ENCODE peak calls at places on chromosome 15, in nine cellular contexts. Z is GM23248; C is psoas muscle; P is uterus; G is CD4-positive, CD25-positive, alpha-beta regulatory T cell; O is suprapubic skin; F is mammary epithelial cell; V is tibial artery; N is right atrium auricular region. K is an unnamed sample.

GRCh38 chr15:74375303-74375693 is 7.9 kb upstream of the CYP11A1 start:
- DNase-seq in P (peak), Z (peak), O (peak), N (peak), G (peak), C (peak), F (peak), V (peak), K (peak)

GRCh38 chr15:85274315-85275050 is 105.9 kb upstream of the AKAP13 start:
- DNase-seq in O (peak), N (no peak), P (no peak), C (no peak), Z (no peak), F (no peak), V (no peak), G (no peak), K (no peak)

GRCh38 chr15:89003865-89004725 is 84.2 kb upstream of the ABHD2 start:
- DNase-seq in C (peak), G (no peak), Z (peak), O (peak), V (peak), P (peak), N (no peak), F (no peak), K (no peak)

GRCh38 chr15:92306662-92307061 is 87.0 kb upstream of the ST8SIA2 start:
- DNase-seq in O (no peak), Z (peak), V (no peak), C (no peak), P (no peak), F (peak), G (no peak), N (no peak), K (no peak)

GRCh38 chr15:92807971-92808571 is 92.1 kb upstream of the CHD2 start:
- DNase-seq in G (no peak), C (no peak), F (peak), V (no peak), N (no peak), P (no peak), Z (peak), O (peak), K (no peak)

GRCh38 chr15:70033529-70034140 is 64.1 kb downstream of the TLE3 start:
- DNase-seq in N (no peak), V (no peak), G (no peak), C (no peak), Z (peak), P (peak), F (peak), O (peak), K (no peak)

GRCh38 chr15:88131937-88132336 is 124.6 kb downstream of the NTRK3 start:
- DNase-seq in O (no peak), G (no peak), P (no peak), Z (no peak), N (no peak), F (peak), C (no peak), V (no peak), K (no peak)

GRCh38 chr15:57591822-57592367 is at the start of gene MYZAP:
- DNase-seq in G (peak), P (peak), C (peak), V (peak), O (peak), N (peak), F (no peak), Z (peak), K (no peak)

GRCh38 chr15:52186651-52187486 is 4.3 kb downstream of the GNB5 start:
- DNase-seq in V (no peak), G (no peak), Z (no peak), F (no peak), N (no peak), C (no peak), O (no peak), P (peak), K (peak)

GRCh38 chr15:40104296-40104864 is 4.3 kb downstream of the BMF start:
- DNase-seq in V (no peak), C (no peak), G (no peak), Z (no peak), F (no peak), N (no peak), O (no peak), P (no peak), K (no peak)

GRCh38 chr15:70447927-70448698 is 315.2 kb downstream of the UACA start:
- DNase-seq in Z (no peak), C (peak), O (no peak), G (no peak), N (no peak), V (no peak), F (no peak), P (no peak), K (no peak)

GRCh38 chr15:75356539-75356938 is 9.7 kb downstream of the NEIL1 start:
- DNase-seq in O (no peak), P (no peak), V (no peak), N (no peak), G (no peak), C (no peak), F (no peak), Z (no peak), K (no peak)

GRCh38 chr15:62306851-62307504 is 141.9 kb upstream of the C2CD4B start:
- DNase-seq in V (peak), G (no peak), C (peak), Z (peak), P (peak), O (no peak), F (peak), N (peak), K (no peak)

GRCh38 chr15:52144656-52145055 is 32.1 kb upstream of the BCL2L10 start:
- DNase-seq in F (peak), N (peak), G (no peak), V (no peak), P (no peak), Z (peak), C (no peak), O (no peak), K (no peak)

GRCh38 chr15:35657679-35658201 is 111.8 kb upstream of the DPH6 start:
- DNase-seq in N (no peak), G (no peak), Z (peak), P (no peak), C (no peak), O (no peak), V (no peak), F (peak), K (no peak)

GRCh38 chr15:84929795-84930371 is 45.4 kb downstream of the SLC28A1 start:
- DNase-seq in P (no peak), O (no peak), Z (peak), F (peak), N (no peak), G (no peak), V (no peak), C (no peak), K (no peak)

GRCh38 chr15:67066041-67067021 is 929 bp downstream of the SMAD3 start:
- DNase-seq in C (no peak), N (no peak), P (peak), O (no peak), Z (peak), F (peak), V (no peak), G (peak), K (no peak)

GRCh38 chr15:86555939-86556725 is 476.5 kb downstream of the AGBL1 start:
- DNase-seq in O (no peak), N (no peak), G (no peak), C (no peak), Z (no peak), V (no peak), F (peak), P (no peak), K (no peak)

GRCh38 chr15:27017168-27017809 is 46.3 kb downstream of the GABRG3 start:
- DNase-seq in P (no peak), F (peak), V (no peak), N (no peak), G (no peak), Z (peak), O (no peak), C (no peak), K (no peak)

GRCh38 chr15:41689834-41690233 is 29.6 kb downstream of the MGA start:
- DNase-seq in V (no peak), P (no peak), G (no peak), C (no peak), F (no peak), Z (peak), O (no peak), N (no peak), K (no peak)

GRCh38 chr15:84151205-84151931 is 84.2 kb upstream of the GOLGA6L4 start:
- DNase-seq in G (no peak), C (no peak), O (no peak), F (no peak), N (no peak), P (peak), Z (no peak), V (no peak), K (no peak)

GRCh38 chr15:93348711-93349110 is 259.7 kb upstream of the RGMA start:
- DNase-seq in P (no peak), G (no peak), Z (no peak), C (no peak), O (no peak), F (no peak), V (no peak), N (no peak), K (no peak)

GRCh38 chr15:29050870-29051269 is 165.1 kb downstream of the APBA2 start:
- DNase-seq in G (no peak), O (no peak), V (no peak), Z (peak), N (no peak), C (no peak), P (no peak), F (no peak), K (no peak)

GRCh38 chr15:66825731-66826130 is 123.7 kb downstream of the SMAD6 start:
- DNase-seq in F (no peak), N (no peak), V (no peak), C (no peak), O (peak), Z (no peak), P (no peak), G (no peak), K (no peak)

GRCh38 chr15:76431936-76432335 is 95.4 kb downstream of the ISL2 start:
- DNase-seq in F (no peak), Z (peak), G (no peak), N (no peak), O (no peak), C (no peak), P (no peak), V (no peak), K (no peak)

GRCh38 chr15:32659340-32659831 is 17.9 kb downstream of the SCG5 start:
- DNase-seq in F (peak), C (peak), O (no peak), V (peak), G (no peak), N (no peak), Z (peak), P (no peak), K (peak)

GRCh38 chr15:88403461-88403860 is 63.7 kb downstream of the MRPL46 start:
- DNase-seq in V (no peak), Z (no peak), F (no peak), N (no peak), C (no peak), P (no peak), G (no peak), O (no peak), K (peak)

GRCh38 chr15:37888356-37888755 is 46.1 kb upstream of the TMCO5A start:
- DNase-seq in V (no peak), C (no peak), G (no peak), N (no peak), P (no peak), O (no peak), Z (peak), F (no peak), K (no peak)

GRCh38 chr15:39429898-39430357 is 151.0 kb upstream of the THBS1 start:
- DNase-seq in O (no peak), C (no peak), G (no peak), P (no peak), N (no peak), V (no peak), F (peak), Z (peak), K (no peak)

GRCh38 chr15:60326824-60327654 is 70.7 kb downstream of the ANXA2 start:
- DNase-seq in F (peak), P (no peak), N (no peak), Z (peak), C (no peak), O (no peak), G (no peak), V (no peak), K (no peak)

GRCh38 chr15:65939901-65940617 is 70.8 kb downstream of the RAB11A start:
- DNase-seq in O (no peak), N (no peak), P (no peak), G (no peak), C (no peak), F (peak), V (no peak), Z (peak), K (no peak)

GRCh38 chr15:63945838-63946298 is 100.4 kb downstream of the DAPK2 start:
- DNase-seq in C (no peak), V (no peak), N (peak), P (no peak), G (no peak), Z (no peak), F (peak), O (no peak), K (peak)

GRCh38 chr15:80967991-80968510 is 21.6 kb downstream of the MESD start:
- DNase-seq in N (peak), C (no peak), V (no peak), Z (no peak), P (no peak), G (no peak), O (no peak), F (no peak), K (no peak)
- H3K27ac ChIP-seq in N (no peak), C (no peak), V (no peak), Z (no peak), P (no peak), G (no peak), O (no peak), F (no peak), K (no peak)

DNA sequence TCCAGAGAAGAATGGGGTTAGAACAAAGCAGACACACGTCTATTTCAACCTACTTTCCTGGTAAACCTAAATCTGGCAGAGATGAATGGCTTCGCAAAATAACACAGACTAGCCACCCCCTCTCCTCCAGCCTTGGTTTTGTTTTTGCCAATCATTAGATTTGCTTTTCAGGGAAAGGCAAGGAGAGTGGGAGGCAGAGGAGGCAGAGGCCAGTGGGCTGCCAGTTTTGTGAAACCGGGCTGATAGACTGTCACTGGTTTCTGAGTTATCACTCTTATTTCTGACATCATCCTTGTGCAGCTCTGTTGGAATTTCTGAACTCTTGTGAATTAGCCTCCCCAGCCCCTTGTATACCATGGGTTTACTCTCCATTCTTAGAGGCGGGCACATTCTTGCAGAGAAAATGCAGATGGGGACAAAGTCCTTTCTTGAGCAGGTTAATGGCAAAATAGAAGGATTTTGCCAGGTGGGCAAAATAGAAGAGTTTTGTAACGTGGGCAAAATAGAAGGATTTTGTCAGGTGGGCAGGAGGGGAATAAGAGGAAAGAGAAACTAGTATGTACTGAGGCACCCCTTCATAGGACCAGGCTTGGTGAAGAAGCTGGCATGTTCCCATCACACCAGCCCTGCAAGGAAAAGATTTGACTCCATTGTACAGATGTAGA is 3.2 kb upstream of the FEM1B start:
- DNase-seq in C (no peak), O (no peak), F (no peak), V (no peak), N (no peak), G (no peak), Z (no peak), P (no peak), K (no peak)
- H3K27ac ChIP-seq in C (peak), O (peak), F (peak), V (peak), N (peak), G (no peak), Z (no peak), P (peak), K (peak)

DNA sequence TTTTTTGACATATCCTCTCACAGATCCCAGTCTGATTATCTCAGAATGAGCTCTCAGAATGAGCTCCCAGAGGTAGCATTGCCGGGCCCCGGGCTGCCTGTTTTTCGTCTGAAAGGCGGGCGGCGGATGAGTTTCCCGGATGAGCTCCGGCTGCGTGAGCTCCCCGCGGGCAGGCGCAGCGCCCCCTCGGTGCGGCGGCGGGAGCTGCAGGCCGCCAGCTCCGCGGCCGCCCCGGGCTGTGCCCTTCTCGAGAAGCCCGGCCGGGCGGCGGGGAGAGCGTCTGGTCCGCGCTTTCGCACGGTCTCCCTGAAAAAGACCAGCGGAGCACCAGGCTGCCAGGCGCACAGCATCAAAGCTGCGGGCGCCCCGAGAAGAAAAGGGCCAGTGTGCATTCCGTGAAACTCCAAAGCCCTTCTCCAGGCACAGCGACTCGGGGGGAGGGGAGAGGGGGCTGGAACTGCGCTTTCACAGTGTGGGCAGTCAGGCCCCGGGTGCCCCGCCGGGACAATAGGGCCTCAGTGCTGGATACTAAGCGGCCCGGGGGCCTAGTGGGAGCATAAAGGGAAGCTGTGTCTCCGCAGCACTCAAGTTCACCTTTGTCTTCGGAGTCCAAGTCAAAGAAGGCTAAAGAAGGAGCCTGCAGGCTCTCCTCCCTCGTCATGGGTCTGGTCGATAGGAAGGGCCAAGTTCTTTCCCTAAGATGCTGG is 12.1 kb upstream of the SHC4 start:
- DNase-seq in G (peak), Z (peak), V (peak), O (peak), F (peak), C (peak), N (peak), P (peak), K (peak)
- H3K27ac ChIP-seq in G (no peak), Z (no peak), V (peak), O (peak), F (no peak), C (peak), N (peak), P (peak), K (peak)

GRCh38 chr15:80170596-80170995 is 17.8 kb downstream of the FAH start:
- DNase-seq in C (no peak), N (no peak), V (no peak), F (no peak), Z (no peak), G (no peak), P (no peak), O (no peak), K (no peak)

GRCh38 chr15:80169768-80170357 is 17.1 kb downstream of the FAH start:
- DNase-seq in V (no peak), N (no peak), C (no peak), Z (no peak), P (no peak), G (no peak), O (no peak), F (no peak), K (no peak)

GRCh38 chr15:80173022-80173759 is 20.4 kb downstream of the FAH start:
- DNase-seq in O (no peak), C (peak), V (peak), F (peak), N (no peak), G (peak), P (peak), Z (peak), K (no peak)

GRCh38 chr15:80172401-80172800 is 19.6 kb downstream of the FAH start:
- DNase-seq in G (no peak), O (no peak), Z (no peak), C (no peak), V (no peak), P (no peak), F (no peak), N (no peak), K (no peak)

GRCh38 chr15:80171787-80172186 is 19.0 kb downstream of the FAH start:
- DNase-seq in C (no peak), P (no peak), O (no peak), V (no peak), F (no peak), N (no peak), Z (no peak), G (no peak), K (no peak)
- H3K27ac ChIP-seq in C (no peak), P (no peak), O (no peak), V (peak), F (no peak), N (no peak), Z (no peak), G (no peak), K (no peak)